ENCODE peak calls at places on chromosome X, in ten cellular contexts. One of them, this sample, is unnamed.

GRCh38 chrX:49155243-49155899 is 7.2 kb upstream of the MAGIX start:
- DNase-seq in M059J: peak
- DNase-seq in fibroblast of mammary gland: peak
- DNase-seq in A549: peak
- DNase-seq in ascending aorta: no peak
- DNase-seq in pons: peak
- DNase-seq in AG10803: peak
- DNase-seq in choroid plexus epithelial cell: peak
- DNase-seq in stimulated activated effector memory CD8-positive, alpha-beta T cell treated with anti-CD3 and anti-CD28 coated beads, Interleukin-12 subunit alpha, Interleukin-12 subunit beta, amount 100 ng/mL, for 72 hours: no peak
- DNase-seq in T47D: peak
- DNase-seq in this sample: no peak

GRCh38 chrX:110432066-110432465 is 73.4 kb downstream of the RTL9 start:
- DNase-seq in M059J: no peak
- DNase-seq in fibroblast of mammary gland: no peak
- DNase-seq in A549: no peak
- DNase-seq in ascending aorta: no peak
- DNase-seq in pons: no peak
- DNase-seq in AG10803: no peak
- DNase-seq in choroid plexus epithelial cell: no peak
- DNase-seq in stimulated activated effector memory CD8-positive, alpha-beta T cell treated with anti-CD3 and anti-CD28 coated beads, Interleukin-12 subunit alpha, Interleukin-12 subunit beta, amount 100 ng/mL, for 72 hours: no peak
- DNase-seq in T47D: no peak
- DNase-seq in this sample: no peak

GRCh38 chrX:40172169-40172979 is 74.6 kb upstream of the BCOR start:
- DNase-seq in M059J: peak
- DNase-seq in fibroblast of mammary gland: peak
- DNase-seq in A549: no peak
- DNase-seq in ascending aorta: no peak
- DNase-seq in pons: no peak
- DNase-seq in AG10803: peak
- DNase-seq in choroid plexus epithelial cell: peak
- DNase-seq in stimulated activated effector memory CD8-positive, alpha-beta T cell treated with anti-CD3 and anti-CD28 coated beads, Interleukin-12 subunit alpha, Interleukin-12 subunit beta, amount 100 ng/mL, for 72 hours: no peak
- DNase-seq in T47D: peak
- DNase-seq in this sample: no peak

GRCh38 chrX:14409341-14409740 is 120.0 kb upstream of the GLRA2 start:
- DNase-seq in M059J: peak
- DNase-seq in fibroblast of mammary gland: peak
- DNase-seq in A549: peak
- DNase-seq in ascending aorta: no peak
- DNase-seq in pons: no peak
- DNase-seq in AG10803: peak
- DNase-seq in choroid plexus epithelial cell: peak
- DNase-seq in stimulated activated effector memory CD8-positive, alpha-beta T cell treated with anti-CD3 and anti-CD28 coated beads, Interleukin-12 subunit alpha, Interleukin-12 subunit beta, amount 100 ng/mL, for 72 hours: no peak
- DNase-seq in T47D: no peak
- DNase-seq in this sample: no peak

GRCh38 chrX:37320541-37321203 is 28.5 kb upstream of the PRRG1 start:
- DNase-seq in M059J: no peak
- DNase-seq in fibroblast of mammary gland: no peak
- DNase-seq in A549: no peak
- DNase-seq in ascending aorta: no peak
- DNase-seq in pons: no peak
- DNase-seq in AG10803: no peak
- DNase-seq in choroid plexus epithelial cell: no peak
- DNase-seq in stimulated activated effector memory CD8-positive, alpha-beta T cell treated with anti-CD3 and anti-CD28 coated beads, Interleukin-12 subunit alpha, Interleukin-12 subunit beta, amount 100 ng/mL, for 72 hours: no peak
- DNase-seq in T47D: no peak
- DNase-seq in this sample: no peak

GRCh38 chrX:72572248-72573157 is at the start of gene HDAC8:
- DNase-seq in M059J: peak
- DNase-seq in fibroblast of mammary gland: peak
- DNase-seq in A549: peak
- DNase-seq in ascending aorta: no peak
- DNase-seq in pons: peak
- DNase-seq in AG10803: peak
- DNase-seq in choroid plexus epithelial cell: peak
- DNase-seq in stimulated activated effector memory CD8-positive, alpha-beta T cell treated with anti-CD3 and anti-CD28 coated beads, Interleukin-12 subunit alpha, Interleukin-12 subunit beta, amount 100 ng/mL, for 72 hours: peak
- DNase-seq in T47D: peak
- DNase-seq in this sample: no peak

GRCh38 chrX:71618303-71618721 is at the start of gene CXCR3:
- DNase-seq in M059J: peak
- DNase-seq in fibroblast of mammary gland: no peak
- DNase-seq in A549: no peak
- DNase-seq in ascending aorta: no peak
- DNase-seq in pons: no peak
- DNase-seq in AG10803: no peak
- DNase-seq in choroid plexus epithelial cell: no peak
- DNase-seq in stimulated activated effector memory CD8-positive, alpha-beta T cell treated with anti-CD3 and anti-CD28 coated beads, Interleukin-12 subunit alpha, Interleukin-12 subunit beta, amount 100 ng/mL, for 72 hours: peak
- DNase-seq in T47D: no peak
- DNase-seq in this sample: no peak

GRCh38 chrX:51047950-51048349 is 137.4 kb downstream of the BMP15 start:
- DNase-seq in M059J: no peak
- DNase-seq in fibroblast of mammary gland: no peak
- DNase-seq in A549: no peak
- DNase-seq in ascending aorta: no peak
- DNase-seq in pons: no peak
- DNase-seq in AG10803: no peak
- DNase-seq in choroid plexus epithelial cell: no peak
- DNase-seq in stimulated activated effector memory CD8-positive, alpha-beta T cell treated with anti-CD3 and anti-CD28 coated beads, Interleukin-12 subunit alpha, Interleukin-12 subunit beta, amount 100 ng/mL, for 72 hours: no peak
- DNase-seq in T47D: peak
- DNase-seq in this sample: no peak

GRCh38 chrX:143664302-143664701 is 28.4 kb upstream of the SLITRK4 start:
- DNase-seq in M059J: peak
- DNase-seq in fibroblast of mammary gland: peak
- DNase-seq in A549: peak
- DNase-seq in ascending aorta: no peak
- DNase-seq in pons: peak
- DNase-seq in AG10803: peak
- DNase-seq in choroid plexus epithelial cell: peak
- DNase-seq in stimulated activated effector memory CD8-positive, alpha-beta T cell treated with anti-CD3 and anti-CD28 coated beads, Interleukin-12 subunit alpha, Interleukin-12 subunit beta, amount 100 ng/mL, for 72 hours: no peak
- DNase-seq in T47D: peak
- DNase-seq in this sample: no peak

GRCh38 chrX:40402771-40403533 is 177.8 kb upstream of the ATP6AP2 start:
- DNase-seq in M059J: peak
- DNase-seq in fibroblast of mammary gland: peak
- DNase-seq in A549: peak
- DNase-seq in ascending aorta: no peak
- DNase-seq in pons: peak
- DNase-seq in AG10803: peak
- DNase-seq in choroid plexus epithelial cell: peak
- DNase-seq in stimulated activated effector memory CD8-positive, alpha-beta T cell treated with anti-CD3 and anti-CD28 coated beads, Interleukin-12 subunit alpha, Interleukin-12 subunit beta, amount 100 ng/mL, for 72 hours: no peak
- DNase-seq in T47D: no peak
- DNase-seq in this sample: no peak

GRCh38 chrX:42739771-42740170 is 38.2 kb downstream of the PPP1R2C start:
- DNase-seq in M059J: no peak
- DNase-seq in fibroblast of mammary gland: no peak
- DNase-seq in A549: no peak
- DNase-seq in ascending aorta: no peak
- DNase-seq in pons: no peak
- DNase-seq in AG10803: no peak
- DNase-seq in choroid plexus epithelial cell: no peak
- DNase-seq in stimulated activated effector memory CD8-positive, alpha-beta T cell treated with anti-CD3 and anti-CD28 coated beads, Interleukin-12 subunit alpha, Interleukin-12 subunit beta, amount 100 ng/mL, for 72 hours: no peak
- DNase-seq in T47D: no peak
- DNase-seq in this sample: no peak

This sample was measured in 8988T.